ENCODE peak calls at places on chromosomes 3 and 15, in four cellular contexts. D is A549, O is HepG2, H is GM12878. R is an unnamed sample.

GRCh38 chr3:23647706-23648258 is 158.0 kb upstream of the UBE2E1 start:
- DNase-seq in D (no peak), H (no peak), O (no peak), R (no peak)

GRCh38 chr3:136353461-136353860 is 103.3 kb downstream of the PCCB start:
- DNase-seq in O (no peak), H (peak), D (no peak), R (no peak)

GRCh38 chr15:59632714-59633113 is 21.1 kb downstream of the GCNT3 start:
- DNase-seq in H (no peak), O (peak), D (peak), R (peak)

GRCh38 chr3:161305095-161305991 is 66.0 kb downstream of the SPTSSB start:
- DNase-seq in H (no peak), D (peak), O (no peak), R (peak)

GRCh38 chr3:58858126-58858525 is 191.6 kb upstream of the FAM3D start:
- DNase-seq in O (no peak), D (no peak), H (no peak), R (no peak)

GRCh38 chr15:56794150-56794922 is 61.0 kb upstream of the ZNF280D start:
- DNase-seq in H (no peak), D (no peak), O (no peak), R (no peak)

GRCh38 chr3:124935264-124935663 is 713 bp upstream of the MUC13 start:
- DNase-seq in O (no peak), D (no peak), H (no peak), R (no peak)

GRCh38 chr3:52256622-52257021 is 11.1 kb downstream of the PPM1M start:
- DNase-seq in H (no peak), O (no peak), D (no peak), R (no peak)

GRCh38 chr3:190941694-190942280 is 79.3 kb upstream of the GMNC start:
- DNase-seq in H (no peak), O (no peak), D (no peak), R (no peak)

GRCh38 chr3:43390255-43390588 is 103.9 kb downstream of the SNRK start:
- DNase-seq in H (no peak), D (no peak), O (no peak), R (no peak)

GRCh38 chr3:157280786-157281185 is 120.8 kb upstream of the CCNL1 start:
- DNase-seq in D (no peak), O (no peak), H (no peak), R (no peak)

DNA sequence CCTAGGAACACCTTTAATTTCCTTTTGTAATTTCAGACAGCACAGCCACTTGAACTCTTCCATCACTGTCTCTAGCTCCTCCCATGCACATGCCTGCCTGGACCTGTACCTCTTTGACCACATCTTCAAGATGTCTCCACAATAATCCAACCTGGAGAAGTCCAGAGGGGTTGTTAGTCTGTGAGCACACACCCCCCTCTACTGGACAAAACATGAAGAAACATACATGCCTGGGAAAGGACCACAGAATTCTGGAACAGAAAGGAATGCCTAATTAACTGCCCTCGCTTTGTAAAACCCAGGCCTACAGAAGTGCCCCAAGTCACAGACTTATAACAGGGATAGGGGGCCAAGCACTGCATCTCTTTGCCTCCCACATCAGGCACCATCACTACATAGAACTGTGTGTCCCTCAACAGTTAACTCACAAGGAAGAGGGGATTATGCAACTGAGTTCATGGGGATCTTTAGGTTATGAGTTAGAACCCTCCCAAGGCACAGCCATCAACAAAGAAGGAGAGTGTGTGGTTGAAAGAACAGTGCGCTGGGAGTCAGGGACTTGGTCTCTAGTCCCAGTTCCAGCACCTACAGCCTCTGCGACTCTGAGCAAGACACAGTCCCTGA is 61.7 kb downstream of the FMN1 start:
- DNase-seq in H (no peak), O (peak), D (peak), R (peak)
- TF ChIP-seq MYC in H (no peak), O (no peak), D (no peak), R (no peak)

GRCh38 chr3:64444619-64445317 is 219.5 kb upstream of the PRICKLE2 start:
- DNase-seq in D (no peak), O (no peak), H (no peak), R (no peak)
- TF ChIP-seq CTCF in D (no peak), O (no peak), H (no peak), R (no peak)

GRCh38 chr3:120450914-120451669 is at the start of gene FSTL1:
- DNase-seq in D (no peak), O (no peak), H (no peak), R (no peak)

GRCh38 chr3:120450261-120450913 is 405 bp downstream of the FSTL1 start:
- DNase-seq in D (peak), H (no peak), O (no peak), R (peak)

GRCh38 chr3:120451670-120452220 is 953 bp upstream of the FSTL1 start:
- DNase-seq in H (no peak), O (no peak), D (no peak), R (no peak)

GRCh38 chr3:120448707-120449650 is 1.8 kb downstream of the FSTL1 start:
- DNase-seq in H (no peak), O (no peak), D (peak), R (no peak)

GRCh38 chr3:120449701-120450216 is 1.0 kb downstream of the FSTL1 start:
- DNase-seq in O (no peak), D (no peak), H (no peak), R (no peak)
- H3K4me3 ChIP-seq in O (no peak), D (peak), H (peak), R (no peak)

GRCh38 chr15:90471769-90472168 is 58.0 kb upstream of the CRTC3 start:
- DNase-seq in D (no peak), H (no peak), O (no peak), R (no peak)
- TF ChIP-seq MYC in D (no peak), H (no peak), O (no peak), R (no peak)

DNA sequence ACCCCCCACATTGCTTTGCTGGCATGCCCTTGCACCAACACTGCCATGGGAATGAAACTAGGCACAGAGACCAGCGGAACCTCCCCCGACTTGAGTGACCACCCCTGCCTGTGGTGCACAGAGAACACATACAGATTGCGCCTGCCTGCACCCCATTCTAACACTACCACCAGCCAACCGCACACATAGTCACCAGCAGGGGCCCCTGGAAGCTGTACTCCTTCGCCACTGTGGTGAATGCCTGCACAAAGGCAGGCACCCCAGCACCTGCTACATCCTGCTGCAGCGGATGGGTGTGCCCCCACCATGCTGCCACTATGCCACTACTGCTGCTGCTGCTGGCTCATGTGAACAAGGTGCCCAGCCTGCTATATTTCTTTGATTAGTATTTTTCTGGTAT is 27.4 kb upstream of the DNAAF4 start:
- DNase-seq in D (no peak), O (no peak), H (no peak), R (no peak)
- TF ChIP-seq CTCF in D (no peak), O (no peak), H (no peak), R (no peak)